ENCODE peak calls at places on chromosomes 16 and 17, in five cellular contexts. Y is HCT116, V is neural progenitor cell, Q is GM23248, C is PC-3. R is an unnamed sample.
A peak's percentile ranks its signal among the peaks of the same experiment; 100 is the strongest.

GRCh38 chr17:63984206-63984605 is 11.5 kb upstream of the SCN4A start:
- DNase-seq in Y (no peak), V (no peak), Q (peak; percentile 62), C (no peak), R (no peak)

GRCh38 chr16:84423416-84423837 is 55.1 kb downstream of the ATP2C2 start:
- DNase-seq in Y (peak; percentile 80), V (no peak), Q (peak; percentile 53), C (peak; percentile 15), R (peak; percentile 31)

GRCh38 chr17:79808763-79809529 is 12.1 kb upstream of the CBX8 start:
- DNase-seq in Y (peak; percentile 60), V (peak; percentile 64), Q (no peak), C (peak; percentile 80), R (peak; percentile 28)

GRCh38 chr17:40779181-40779909 is 3.0 kb downstream of the KRT27 start:
- DNase-seq in Y (no peak), V (no peak), Q (peak; percentile 6), C (no peak), R (no peak)

GRCh38 chr17:48717367-48718161 is 4.8 kb downstream of the PRAC1 start:
- DNase-seq in Y (no peak), V (no peak), Q (no peak), C (peak; percentile 44), R (no peak)

GRCh38 chr16:58160855-58161254 is 31.7 kb upstream of the CFAP20 start:
- DNase-seq in Y (no peak), V (no peak), Q (peak; percentile 12), C (no peak), R (no peak)

GRCh38 chr16:89841275-89841674 is 13.0 kb downstream of the SPIRE2 start:
- DNase-seq in Y (no peak), V (no peak), Q (no peak), C (no peak), R (no peak)

GRCh38 chr16:57609541-57610401 is 18.7 kb upstream of the ADGRG1 start:
- DNase-seq in Y (no peak), V (no peak), Q (no peak), C (no peak), R (peak; percentile 95)

GRCh38 chr16:77686385-77686784 is 35.9 kb upstream of the NUDT7 start:
- DNase-seq in Y (no peak), V (no peak), Q (no peak), C (no peak), R (no peak)

DNA sequence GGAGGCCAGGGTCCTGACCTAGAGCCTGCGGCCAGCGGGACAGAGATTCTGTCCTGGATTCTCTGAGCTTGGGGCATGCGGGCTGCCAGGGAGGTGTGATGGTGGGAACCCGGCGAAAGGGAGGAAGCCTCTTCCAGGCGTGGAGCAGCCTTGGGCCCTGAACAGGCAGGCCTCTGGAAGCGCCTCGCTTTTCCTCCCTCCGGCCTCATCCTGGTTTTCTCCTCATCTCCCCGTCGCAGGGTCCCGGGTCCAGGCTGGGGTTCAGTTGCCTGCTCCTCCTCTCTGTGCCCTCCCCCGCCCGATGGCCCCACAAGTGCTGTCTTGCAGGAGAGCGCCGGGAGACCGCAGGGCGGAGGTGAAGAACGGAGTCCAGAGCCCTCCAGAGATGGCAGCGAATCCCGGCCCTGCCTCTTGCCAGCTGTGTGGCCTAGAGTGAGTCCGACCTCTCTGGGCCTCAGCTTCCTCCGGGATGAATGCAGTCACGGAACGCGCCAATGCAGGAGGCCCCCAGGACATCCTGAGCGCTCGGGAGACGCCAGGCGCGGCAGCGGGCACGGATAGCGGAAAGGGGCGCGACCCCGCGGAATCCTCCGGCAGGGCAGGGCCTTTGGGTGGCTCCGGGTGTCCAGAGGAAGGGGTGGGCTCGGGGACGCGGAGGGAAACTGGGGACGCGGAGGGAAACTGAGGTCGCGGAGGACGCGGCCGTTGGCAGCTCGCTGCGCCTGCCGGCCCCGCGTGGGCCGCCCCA is 553 bp upstream of the RAB11FIP4 start:
- DNase-seq in Y (no peak), V (peak; percentile 37), Q (peak; percentile 11), C (no peak), R (no peak)
- TF ChIP-seq EZH2 in Y (no peak), V (peak; percentile 57), Q (peak; percentile 49), C (no peak), R (no peak)

GRCh38 chr17:76681222-76682137 is 29.3 kb downstream of the MXRA7 start:
- DNase-seq in Y (peak; percentile 56), V (peak; percentile 87), Q (peak; percentile 76), C (peak; percentile 83), R (peak; percentile 51)
- H3K9ac ChIP-seq in Y (no peak overlapping the region), V (no peak overlapping the region), Q (peak overlapping the region; percentile 6), C (no peak overlapping the region), R (no peak overlapping the region)

DNA sequence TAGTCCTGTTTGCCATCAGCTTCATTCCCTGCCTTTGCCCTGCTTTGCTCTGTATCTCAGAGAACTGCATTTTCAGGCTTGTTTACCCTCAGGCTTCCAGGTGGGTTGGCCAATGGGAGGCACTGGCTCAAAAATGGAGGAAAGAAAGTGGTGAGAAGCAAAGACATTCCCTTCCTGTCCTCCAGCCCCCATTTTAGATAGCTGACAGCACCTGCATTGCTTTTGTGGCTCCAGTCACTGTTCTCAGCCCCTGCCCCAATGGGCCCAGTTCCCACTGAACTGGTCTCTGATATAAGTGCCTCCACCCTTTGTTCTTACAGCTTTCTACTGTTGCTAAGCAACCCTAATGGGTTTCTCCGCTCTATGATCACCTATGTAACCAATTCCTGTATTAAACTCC is 19.4 kb upstream of the SDK2 start:
- DNase-seq in Y (no peak), V (peak; percentile 8), Q (no peak), C (no peak), R (no peak)
- TF ChIP-seq EZH2phosphoT487 in Y (no peak), V (no peak), Q (no peak), C (no peak), R (no peak)

GRCh38 chr17:42675984-42676423 is 790 bp downstream of the PLEKHH3 start:
- DNase-seq in Y (no peak), V (no peak), Q (peak; percentile 76), C (peak; percentile 23), R (peak; percentile 8)
- TF ChIP-seq EZH2 in Y (no peak), V (no peak), Q (no peak), C (no peak), R (no peak)

GRCh38 chr17:81219476-81220180 is 3.1 kb downstream of the CEP131 start:
- DNase-seq in Y (no peak), V (no peak), Q (no peak), C (no peak), R (no peak)

GRCh38 chr17:81222620-81222905 is 202 bp downstream of the CEP131 start:
- DNase-seq in Y (no peak), V (no peak), Q (no peak), C (no peak), R (no peak)

GRCh38 chr17:81221842-81222619 is 734 bp downstream of the CEP131 start:
- DNase-seq in Y (no peak), V (peak; percentile 52), Q (peak; percentile 31), C (no peak), R (no peak)

GRCh38 chr17:81222906-81223757 is at the start of gene CEP131:
- DNase-seq in Y (peak; percentile 99), V (peak; percentile 99), Q (peak; percentile 100), C (peak; percentile 98), R (peak; percentile 98)

DNA sequence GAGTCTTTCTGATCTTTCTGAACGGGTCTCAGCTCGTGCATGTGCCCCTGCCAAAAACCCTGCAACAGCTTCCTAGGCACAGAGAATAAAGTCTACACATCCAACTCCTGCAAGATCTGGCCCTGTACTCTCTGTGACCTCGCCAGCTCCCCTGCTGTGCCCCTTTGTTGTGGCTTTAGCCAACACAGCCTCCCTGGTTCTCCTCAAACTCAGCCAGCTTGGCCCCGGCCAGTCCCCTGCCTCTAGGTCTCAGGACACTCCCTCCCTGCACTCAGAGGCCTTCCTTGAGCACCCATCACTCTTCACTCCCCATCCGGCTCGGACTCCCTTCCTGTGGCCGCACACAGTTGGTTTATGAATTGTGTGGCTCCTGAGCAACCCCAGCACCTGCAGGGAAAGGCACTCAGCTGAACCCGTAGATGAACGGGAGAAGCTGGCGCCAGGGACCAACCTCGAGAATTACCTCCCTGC is 1.4 kb downstream of the CEP131 start:
- DNase-seq in Y (no peak), V (peak; percentile 83), Q (no peak), C (no peak), R (no peak)
- H3K9ac ChIP-seq in Y (peak overlapping the region; percentile 87), V (no peak overlapping the region), Q (no peak overlapping the region), C (no peak overlapping the region), R (no peak overlapping the region)

DNA sequence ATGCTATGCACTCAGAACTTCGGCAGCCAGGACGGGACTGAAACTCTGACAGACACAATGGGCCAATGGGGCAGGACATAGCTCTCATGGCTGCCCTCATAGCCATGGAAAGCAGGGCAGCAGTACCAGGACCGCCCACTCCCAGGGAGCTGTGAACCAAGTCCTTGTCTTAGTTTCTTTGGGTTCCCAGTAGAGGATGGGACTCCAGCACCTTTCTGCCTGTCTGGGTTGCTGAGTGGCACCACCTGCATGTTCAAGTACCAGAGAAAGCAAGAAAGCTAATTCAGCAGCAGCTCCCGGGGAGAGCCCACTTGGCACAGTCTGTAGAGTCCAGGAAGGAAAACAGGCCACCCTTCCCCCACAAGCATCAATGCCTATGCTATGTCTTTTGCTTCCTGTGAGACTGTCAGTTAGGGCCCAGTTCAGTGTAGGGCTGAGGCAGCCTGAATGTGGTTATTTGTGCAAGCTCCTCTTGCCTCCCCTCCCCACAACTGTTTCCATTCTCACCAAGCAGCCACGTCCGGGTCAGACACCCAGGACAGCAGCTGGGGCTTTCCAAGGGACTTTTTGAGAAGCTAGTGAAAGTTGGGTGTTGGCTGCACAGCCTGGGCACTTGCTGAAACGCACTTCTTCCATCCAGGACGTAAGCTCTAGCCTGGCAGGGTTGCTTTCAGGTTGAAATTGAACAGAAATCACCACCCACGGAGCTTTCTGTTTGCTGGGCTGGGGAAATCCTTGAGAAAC is 7.8 kb downstream of the SUPT4H1 start:
- DNase-seq in Y (no peak), V (no peak), Q (no peak), C (no peak), R (peak; percentile 99)
- TF ChIP-seq EZH2phosphoT487 in Y (no peak), V (no peak), Q (no peak), C (no peak), R (no peak)

GRCh38 chr16:67393790-67394270 is 532 bp upstream of the TPPP3 start:
- DNase-seq in Y (no peak), V (no peak), Q (no peak), C (no peak), R (no peak)
- TF ChIP-seq EZH2 in Y (no peak), V (no peak), Q (peak; percentile 55), C (no peak), R (no peak)